ENCODE peak calls at places on chromosome 10, in nine cellular contexts. One of them, this sample, is unnamed.

GRCh38 chr10:109264004-109264403 is 659.3 kb downstream of the XPNPEP1 start:
- DNase-seq in tibial artery: no peak
- DNase-seq in AG10803: no peak
- DNase-seq in brain microvascular endothelial cell: no peak
- DNase-seq in GM03348: no peak
- DNase-seq in NCI-H1694: no peak
- DNase-seq in activated naive CD8-positive, alpha-beta T cell treated with anti-CD3 and anti-CD28 coated beads, Interleukin-2, amount 50 U/mL, for 16 hours: no peak
- DNase-seq in GM04503: no peak
- DNase-seq in activated T-cell treated with anti-CD3 and anti-CD28 coated beads for 1 hour: no peak
- DNase-seq in this sample: no peak

GRCh38 chr10:78894841-78895195 is 173.9 kb upstream of the ZMIZ1 start:
- DNase-seq in tibial artery: no peak
- DNase-seq in AG10803: no peak
- DNase-seq in brain microvascular endothelial cell: no peak
- DNase-seq in GM03348: no peak
- DNase-seq in NCI-H1694: no peak
- DNase-seq in activated naive CD8-positive, alpha-beta T cell treated with anti-CD3 and anti-CD28 coated beads, Interleukin-2, amount 50 U/mL, for 16 hours: no peak
- DNase-seq in GM04503: no peak
- DNase-seq in activated T-cell treated with anti-CD3 and anti-CD28 coated beads for 1 hour: no peak
- DNase-seq in this sample: peak

GRCh38 chr10:69348824-69349541 is 67.7 kb downstream of the TACR2 start:
- DNase-seq in tibial artery: peak
- DNase-seq in AG10803: peak
- DNase-seq in brain microvascular endothelial cell: peak
- DNase-seq in GM03348: peak
- DNase-seq in NCI-H1694: peak
- DNase-seq in activated naive CD8-positive, alpha-beta T cell treated with anti-CD3 and anti-CD28 coated beads, Interleukin-2, amount 50 U/mL, for 16 hours: no peak
- DNase-seq in GM04503: peak
- DNase-seq in activated T-cell treated with anti-CD3 and anti-CD28 coated beads for 1 hour: no peak
- DNase-seq in this sample: peak

GRCh38 chr10:29849434-29849833 is 210.0 kb downstream of the JCAD start:
- DNase-seq in tibial artery: no peak
- DNase-seq in AG10803: peak
- DNase-seq in brain microvascular endothelial cell: peak
- DNase-seq in GM03348: peak
- DNase-seq in NCI-H1694: no peak
- DNase-seq in activated naive CD8-positive, alpha-beta T cell treated with anti-CD3 and anti-CD28 coated beads, Interleukin-2, amount 50 U/mL, for 16 hours: no peak
- DNase-seq in GM04503: no peak
- DNase-seq in activated T-cell treated with anti-CD3 and anti-CD28 coated beads for 1 hour: no peak
- DNase-seq in this sample: no peak

GRCh38 chr10:119398996-119399395 is 143.5 kb downstream of the RGS10 start:
- DNase-seq in tibial artery: no peak
- DNase-seq in AG10803: peak
- DNase-seq in brain microvascular endothelial cell: no peak
- DNase-seq in GM03348: no peak
- DNase-seq in NCI-H1694: no peak
- DNase-seq in activated naive CD8-positive, alpha-beta T cell treated with anti-CD3 and anti-CD28 coated beads, Interleukin-2, amount 50 U/mL, for 16 hours: no peak
- DNase-seq in GM04503: no peak
- DNase-seq in activated T-cell treated with anti-CD3 and anti-CD28 coated beads for 1 hour: no peak
- DNase-seq in this sample: no peak

GRCh38 chr10:123016228-123016627 is 7.4 kb downstream of the ACADSB start:
- DNase-seq in tibial artery: no peak
- DNase-seq in AG10803: no peak
- DNase-seq in brain microvascular endothelial cell: no peak
- DNase-seq in GM03348: no peak
- DNase-seq in NCI-H1694: no peak
- DNase-seq in activated naive CD8-positive, alpha-beta T cell treated with anti-CD3 and anti-CD28 coated beads, Interleukin-2, amount 50 U/mL, for 16 hours: no peak
- DNase-seq in GM04503: no peak
- DNase-seq in activated T-cell treated with anti-CD3 and anti-CD28 coated beads for 1 hour: no peak
- DNase-seq in this sample: no peak

GRCh38 chr10:17768957-17769356 is 17.0 kb downstream of the TMEM236 start:
- DNase-seq in tibial artery: no peak
- DNase-seq in AG10803: peak
- DNase-seq in brain microvascular endothelial cell: no peak
- DNase-seq in GM03348: no peak
- DNase-seq in NCI-H1694: no peak
- DNase-seq in activated naive CD8-positive, alpha-beta T cell treated with anti-CD3 and anti-CD28 coated beads, Interleukin-2, amount 50 U/mL, for 16 hours: no peak
- DNase-seq in GM04503: peak
- DNase-seq in activated T-cell treated with anti-CD3 and anti-CD28 coated beads for 1 hour: no peak
- DNase-seq in this sample: peak

GRCh38 chr10:7117806-7118674 is 292.8 kb downstream of the SFMBT2 start:
- DNase-seq in tibial artery: no peak
- DNase-seq in AG10803: no peak
- DNase-seq in brain microvascular endothelial cell: no peak
- DNase-seq in GM03348: no peak
- DNase-seq in NCI-H1694: no peak
- DNase-seq in activated naive CD8-positive, alpha-beta T cell treated with anti-CD3 and anti-CD28 coated beads, Interleukin-2, amount 50 U/mL, for 16 hours: no peak
- DNase-seq in GM04503: no peak
- DNase-seq in activated T-cell treated with anti-CD3 and anti-CD28 coated beads for 1 hour: no peak
- DNase-seq in this sample: no peak

GRCh38 chr10:110549211-110549610 is 18.3 kb upstream of the SMC3 start:
- DNase-seq in tibial artery: no peak
- DNase-seq in AG10803: no peak
- DNase-seq in brain microvascular endothelial cell: no peak
- DNase-seq in GM03348: no peak
- DNase-seq in NCI-H1694: no peak
- DNase-seq in activated naive CD8-positive, alpha-beta T cell treated with anti-CD3 and anti-CD28 coated beads, Interleukin-2, amount 50 U/mL, for 16 hours: no peak
- DNase-seq in GM04503: no peak
- DNase-seq in activated T-cell treated with anti-CD3 and anti-CD28 coated beads for 1 hour: no peak
- DNase-seq in this sample: no peak

GRCh38 chr10:99791831-99792230 is 9.4 kb downstream of the ABCC2 start:
- DNase-seq in tibial artery: no peak
- DNase-seq in AG10803: no peak
- DNase-seq in brain microvascular endothelial cell: no peak
- DNase-seq in GM03348: no peak
- DNase-seq in NCI-H1694: no peak
- DNase-seq in activated naive CD8-positive, alpha-beta T cell treated with anti-CD3 and anti-CD28 coated beads, Interleukin-2, amount 50 U/mL, for 16 hours: no peak
- DNase-seq in GM04503: no peak
- DNase-seq in activated T-cell treated with anti-CD3 and anti-CD28 coated beads for 1 hour: no peak
- DNase-seq in this sample: no peak

GRCh38 chr10:99845837-99846382 is 63.5 kb downstream of the ABCC2 start:
- DNase-seq in tibial artery: peak
- DNase-seq in AG10803: peak
- DNase-seq in brain microvascular endothelial cell: peak
- DNase-seq in GM03348: peak
- DNase-seq in NCI-H1694: peak
- DNase-seq in activated naive CD8-positive, alpha-beta T cell treated with anti-CD3 and anti-CD28 coated beads, Interleukin-2, amount 50 U/mL, for 16 hours: peak
- DNase-seq in GM04503: peak
- DNase-seq in activated T-cell treated with anti-CD3 and anti-CD28 coated beads for 1 hour: peak
- DNase-seq in this sample: peak

GRCh38 chr10:97570789-97571536 is 1.6 kb upstream of the ANKRD2 start:
- DNase-seq in tibial artery: no peak
- DNase-seq in AG10803: no peak
- DNase-seq in brain microvascular endothelial cell: no peak
- DNase-seq in GM03348: no peak
- DNase-seq in NCI-H1694: peak
- DNase-seq in activated naive CD8-positive, alpha-beta T cell treated with anti-CD3 and anti-CD28 coated beads, Interleukin-2, amount 50 U/mL, for 16 hours: no peak
- DNase-seq in GM04503: no peak
- DNase-seq in activated T-cell treated with anti-CD3 and anti-CD28 coated beads for 1 hour: no peak
- DNase-seq in this sample: no peak

GRCh38 chr10:16583382-16583781 is 61.7 kb upstream of the C1QL3 start:
- DNase-seq in tibial artery: no peak
- DNase-seq in AG10803: no peak
- DNase-seq in brain microvascular endothelial cell: no peak
- DNase-seq in GM03348: no peak
- DNase-seq in NCI-H1694: no peak
- DNase-seq in activated naive CD8-positive, alpha-beta T cell treated with anti-CD3 and anti-CD28 coated beads, Interleukin-2, amount 50 U/mL, for 16 hours: no peak
- DNase-seq in GM04503: no peak
- DNase-seq in activated T-cell treated with anti-CD3 and anti-CD28 coated beads for 1 hour: no peak
- DNase-seq in this sample: no peak

GRCh38 chr10:132350946-132351345 is 19.0 kb downstream of the LRRC27 start:
- DNase-seq in tibial artery: peak
- DNase-seq in AG10803: no peak
- DNase-seq in brain microvascular endothelial cell: no peak
- DNase-seq in GM03348: no peak
- DNase-seq in NCI-H1694: no peak
- DNase-seq in activated naive CD8-positive, alpha-beta T cell treated with anti-CD3 and anti-CD28 coated beads, Interleukin-2, amount 50 U/mL, for 16 hours: no peak
- DNase-seq in GM04503: no peak
- DNase-seq in activated T-cell treated with anti-CD3 and anti-CD28 coated beads for 1 hour: no peak
- DNase-seq in this sample: no peak

GRCh38 chr10:21807162-21807561 is 196.4 kb downstream of the DNAJC1 start:
- DNase-seq in tibial artery: no peak
- DNase-seq in AG10803: no peak
- DNase-seq in brain microvascular endothelial cell: no peak
- DNase-seq in GM03348: no peak
- DNase-seq in NCI-H1694: no peak
- DNase-seq in activated naive CD8-positive, alpha-beta T cell treated with anti-CD3 and anti-CD28 coated beads, Interleukin-2, amount 50 U/mL, for 16 hours: no peak
- DNase-seq in GM04503: no peak
- DNase-seq in activated T-cell treated with anti-CD3 and anti-CD28 coated beads for 1 hour: no peak
- DNase-seq in this sample: no peak

GRCh38 chr10:80441831-80442230 is 12.3 kb upstream of the TSPAN14 start:
- DNase-seq in tibial artery: no peak
- DNase-seq in AG10803: no peak
- DNase-seq in brain microvascular endothelial cell: no peak
- DNase-seq in GM03348: no peak
- DNase-seq in NCI-H1694: no peak
- DNase-seq in activated naive CD8-positive, alpha-beta T cell treated with anti-CD3 and anti-CD28 coated beads, Interleukin-2, amount 50 U/mL, for 16 hours: no peak
- DNase-seq in GM04503: no peak
- DNase-seq in activated T-cell treated with anti-CD3 and anti-CD28 coated beads for 1 hour: no peak
- DNase-seq in this sample: no peak

GRCh38 chr10:21334891-21335696 is 190.4 kb downstream of the SKIDA1 start:
- DNase-seq in tibial artery: peak
- DNase-seq in AG10803: peak
- DNase-seq in brain microvascular endothelial cell: peak
- DNase-seq in GM03348: peak
- DNase-seq in NCI-H1694: no peak
- DNase-seq in activated naive CD8-positive, alpha-beta T cell treated with anti-CD3 and anti-CD28 coated beads, Interleukin-2, amount 50 U/mL, for 16 hours: no peak
- DNase-seq in GM04503: peak
- DNase-seq in activated T-cell treated with anti-CD3 and anti-CD28 coated beads for 1 hour: no peak
- DNase-seq in this sample: peak

GRCh38 chr10:113402602-113403001 is 150.3 kb upstream of the HABP2 start:
- DNase-seq in tibial artery: no peak
- DNase-seq in AG10803: no peak
- DNase-seq in brain microvascular endothelial cell: no peak
- DNase-seq in GM03348: no peak
- DNase-seq in NCI-H1694: no peak
- DNase-seq in activated naive CD8-positive, alpha-beta T cell treated with anti-CD3 and anti-CD28 coated beads, Interleukin-2, amount 50 U/mL, for 16 hours: no peak
- DNase-seq in GM04503: no peak
- DNase-seq in activated T-cell treated with anti-CD3 and anti-CD28 coated beads for 1 hour: no peak
- DNase-seq in this sample: no peak

GRCh38 chr10:124015991-124016390 is 77.4 kb downstream of the CHST15 start:
- DNase-seq in tibial artery: no peak
- DNase-seq in AG10803: no peak
- DNase-seq in brain microvascular endothelial cell: no peak
- DNase-seq in GM03348: no peak
- DNase-seq in NCI-H1694: no peak
- DNase-seq in activated naive CD8-positive, alpha-beta T cell treated with anti-CD3 and anti-CD28 coated beads, Interleukin-2, amount 50 U/mL, for 16 hours: no peak
- DNase-seq in GM04503: no peak
- DNase-seq in activated T-cell treated with anti-CD3 and anti-CD28 coated beads for 1 hour: no peak
- DNase-seq in this sample: no peak

GRCh38 chr10:125694874-125695273 is 11.9 kb upstream of the TEX36 start:
- DNase-seq in tibial artery: no peak
- DNase-seq in AG10803: peak
- DNase-seq in brain microvascular endothelial cell: peak
- DNase-seq in GM03348: peak
- DNase-seq in NCI-H1694: no peak
- DNase-seq in activated naive CD8-positive, alpha-beta T cell treated with anti-CD3 and anti-CD28 coated beads, Interleukin-2, amount 50 U/mL, for 16 hours: no peak
- DNase-seq in GM04503: peak
- DNase-seq in activated T-cell treated with anti-CD3 and anti-CD28 coated beads for 1 hour: no peak
- DNase-seq in this sample: peak

GRCh38 chr10:6108631-6109443 is 20.0 kb downstream of the RBM17 start:
- DNase-seq in tibial artery: no peak
- DNase-seq in AG10803: peak
- DNase-seq in brain microvascular endothelial cell: no peak
- DNase-seq in GM03348: peak
- DNase-seq in NCI-H1694: peak
- DNase-seq in activated naive CD8-positive, alpha-beta T cell treated with anti-CD3 and anti-CD28 coated beads, Interleukin-2, amount 50 U/mL, for 16 hours: no peak
- DNase-seq in GM04503: no peak
- DNase-seq in activated T-cell treated with anti-CD3 and anti-CD28 coated beads for 1 hour: no peak
- DNase-seq in this sample: peak

GRCh38 chr10:108393111-108393510 is 1228.6 kb upstream of the SORCS1 start:
- DNase-seq in tibial artery: no peak
- DNase-seq in AG10803: peak
- DNase-seq in brain microvascular endothelial cell: no peak
- DNase-seq in GM03348: peak
- DNase-seq in NCI-H1694: no peak
- DNase-seq in activated naive CD8-positive, alpha-beta T cell treated with anti-CD3 and anti-CD28 coated beads, Interleukin-2, amount 50 U/mL, for 16 hours: no peak
- DNase-seq in GM04503: no peak
- DNase-seq in activated T-cell treated with anti-CD3 and anti-CD28 coated beads for 1 hour: no peak
- DNase-seq in this sample: peak

GRCh38 chr10:28946479-28946878 is 269.2 kb downstream of the BAMBI start:
- DNase-seq in tibial artery: no peak
- DNase-seq in AG10803: peak
- DNase-seq in brain microvascular endothelial cell: peak
- DNase-seq in GM03348: peak
- DNase-seq in NCI-H1694: no peak
- DNase-seq in activated naive CD8-positive, alpha-beta T cell treated with anti-CD3 and anti-CD28 coated beads, Interleukin-2, amount 50 U/mL, for 16 hours: no peak
- DNase-seq in GM04503: peak
- DNase-seq in activated T-cell treated with anti-CD3 and anti-CD28 coated beads for 1 hour: no peak
- DNase-seq in this sample: no peak

GRCh38 chr10:22334414-22335203 is 10.7 kb upstream of the SPAG6 start:
- DNase-seq in tibial artery: peak
- DNase-seq in AG10803: no peak
- DNase-seq in brain microvascular endothelial cell: no peak
- DNase-seq in GM03348: no peak
- DNase-seq in NCI-H1694: no peak
- DNase-seq in activated naive CD8-positive, alpha-beta T cell treated with anti-CD3 and anti-CD28 coated beads, Interleukin-2, amount 50 U/mL, for 16 hours: no peak
- DNase-seq in GM04503: no peak
- DNase-seq in activated T-cell treated with anti-CD3 and anti-CD28 coated beads for 1 hour: no peak
- DNase-seq in this sample: no peak

GRCh38 chr10:11875499-11876281 is 52.5 kb downstream of the PROSER2 start:
- DNase-seq in tibial artery: peak
- DNase-seq in AG10803: peak
- DNase-seq in brain microvascular endothelial cell: peak
- DNase-seq in GM03348: peak
- DNase-seq in NCI-H1694: no peak
- DNase-seq in activated naive CD8-positive, alpha-beta T cell treated with anti-CD3 and anti-CD28 coated beads, Interleukin-2, amount 50 U/mL, for 16 hours: no peak
- DNase-seq in GM04503: peak
- DNase-seq in activated T-cell treated with anti-CD3 and anti-CD28 coated beads for 1 hour: no peak
- DNase-seq in this sample: peak